ENCODE peak calls at places on chromosomes 4 and X, in five cellular contexts. B is Peyer's patch, P is left ventricle myocardium inferior, W is stomach, G is keratinocyte. Q is an unnamed sample.

GRCh38 chrX:68807818-68808217 is 21.0 kb upstream of the EFNB1 start:
- DNase-seq in B (no peak), P (no peak), W (no peak), G (no peak), Q (no peak)

GRCh38 chr4:19659131-19659530 is 592.6 kb upstream of the SLIT2 start:
- DNase-seq in G (no peak), B (no peak), W (no peak), P (no peak), Q (no peak)

GRCh38 chr4:89541998-89542397 is 234.4 kb upstream of the GPRIN3 start:
- DNase-seq in P (no peak), G (no peak), B (no peak), W (no peak), Q (no peak)

GRCh38 chr4:184514121-184514988 is 40.0 kb upstream of the IRF2 start:
- DNase-seq in G (no peak), W (no peak), B (peak), P (peak), Q (peak)

GRCh38 chrX:146056511-146057081 is 239.0 kb downstream of the SLITRK2 start:
- DNase-seq in P (no peak), G (no peak), W (no peak), B (no peak), Q (no peak)

GRCh38 chr4:102612824-102613366 is 111.7 kb downstream of the NFKB1 start:
- DNase-seq in W (no peak), B (no peak), G (no peak), P (no peak), Q (no peak)

GRCh38 chrX:151031365-151031975 is 48.3 kb downstream of the HMGB3 start:
- DNase-seq in W (no peak), P (no peak), G (no peak), B (no peak), Q (no peak)

GRCh38 chrX:2432298-2432863 is 68.4 kb downstream of the DHRSX start:
- DNase-seq in W (no peak), B (no peak), G (no peak), P (no peak), Q (no peak)

GRCh38 chr4:122700178-122700725 is 32.3 kb upstream of the BBS12 start:
- DNase-seq in P (peak), G (peak), W (no peak), B (peak), Q (no peak)

GRCh38 chr4:5750052-5750950 is 39.3 kb downstream of the EVC start:
- DNase-seq in W (no peak), G (no peak), B (no peak), P (no peak), Q (no peak)

GRCh38 chr4:824461-825062 is 1.4 kb downstream of the CPLX1 start:
- DNase-seq in B (peak), G (no peak), P (no peak), W (no peak), Q (no peak)

GRCh38 chr4:3269105-3269927 is 20.4 kb downstream of the MSANTD1 start:
- DNase-seq in G (no peak), W (peak), B (peak), P (peak), Q (no peak)

GRCh38 chr4:10116625-10117423 is at the start of gene WDR1:
- DNase-seq in W (peak), P (peak), G (peak), B (peak), Q (peak)

GRCh38 chr4:182694551-182694950 is 222.6 kb downstream of the DCTD start:
- DNase-seq in P (no peak), B (no peak), W (no peak), G (no peak), Q (no peak)

GRCh38 chrX:26918633-26919032 is 544.5 kb downstream of the PPP4R3C start:
- DNase-seq in P (no peak), B (no peak), G (no peak), W (no peak), Q (no peak)

DNA sequence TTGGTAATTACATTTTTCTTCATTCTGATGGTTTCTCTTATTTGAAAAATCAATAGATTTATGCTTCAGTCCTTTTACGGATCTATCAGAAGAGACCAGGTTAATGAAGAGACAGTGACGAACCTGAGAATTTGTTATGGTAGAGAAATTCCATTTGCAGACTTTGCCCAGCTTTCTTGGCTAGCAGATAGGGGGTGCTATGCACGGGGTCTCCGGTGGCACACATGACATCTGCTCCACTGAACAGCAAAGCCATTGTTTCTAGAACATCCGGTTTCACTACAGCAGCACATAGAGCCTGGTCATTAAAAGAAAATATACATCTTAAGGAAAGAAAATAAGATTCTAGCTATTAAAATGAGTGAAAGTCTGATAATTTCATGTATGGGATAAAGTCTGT is 85.1 kb downstream of the ARAP2 start:
- DNase-seq in W (no peak), B (no peak), P (no peak), G (no peak), Q (no peak)
- H3K4me3 ChIP-seq in W (no peak), B (no peak), P (no peak), G (no peak), Q (no peak)

GRCh38 chr4:7752649-7753048 is 187.0 kb downstream of the AFAP1 start:
- DNase-seq in G (no peak), P (no peak), B (no peak), W (no peak), Q (peak)

GRCh38 chr4:7754565-7755262 is 184.9 kb downstream of the AFAP1 start:
- DNase-seq in B (no peak), W (no peak), P (no peak), G (no peak), Q (peak)

GRCh38 chr4:7755529-7755928 is 184.1 kb downstream of the AFAP1 start:
- DNase-seq in B (no peak), P (no peak), G (no peak), W (no peak), Q (peak)

GRCh38 chr4:7753931-7754465 is 185.7 kb downstream of the AFAP1 start:
- DNase-seq in P (no peak), G (no peak), W (no peak), B (no peak), Q (no peak)

DNA sequence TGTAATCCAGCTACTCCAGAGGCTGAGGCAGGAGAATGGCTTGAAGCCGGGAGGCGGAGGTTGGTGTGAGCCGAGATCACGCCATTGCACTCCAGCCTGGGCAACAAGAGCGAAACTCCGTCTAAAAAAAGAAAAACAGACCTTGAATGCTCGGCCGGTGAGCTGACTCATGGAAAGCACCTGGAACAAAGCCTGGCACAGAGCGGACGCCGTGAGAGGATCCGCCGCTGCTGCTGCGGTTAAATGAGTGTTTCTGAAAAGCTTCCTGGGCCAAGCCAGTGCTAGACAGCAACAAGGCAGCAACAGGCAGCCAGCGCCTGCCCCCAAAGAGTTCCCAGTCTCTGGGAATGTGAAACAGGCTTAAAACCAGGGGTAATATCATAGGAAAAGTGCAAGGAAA is 186.4 kb downstream of the AFAP1 start:
- DNase-seq in G (peak), W (no peak), P (no peak), B (no peak), Q (peak)
- TF ChIP-seq CTCF in G (no peak), W (no peak), P (no peak), B (no peak), Q (no peak)

GRCh38 chr4:112951362-112951962 is 98.0 kb upstream of the ANK2 start:
- DNase-seq in P (no peak), G (no peak), B (no peak), W (no peak), Q (no peak)

GRCh38 chr4:112953295-112953694 is 96.2 kb upstream of the ANK2 start:
- DNase-seq in B (no peak), W (no peak), G (no peak), P (no peak), Q (no peak)

GRCh38 chr4:112952301-112952700 is 97.2 kb upstream of the ANK2 start:
- DNase-seq in W (no peak), B (no peak), P (no peak), G (no peak), Q (no peak)

DNA sequence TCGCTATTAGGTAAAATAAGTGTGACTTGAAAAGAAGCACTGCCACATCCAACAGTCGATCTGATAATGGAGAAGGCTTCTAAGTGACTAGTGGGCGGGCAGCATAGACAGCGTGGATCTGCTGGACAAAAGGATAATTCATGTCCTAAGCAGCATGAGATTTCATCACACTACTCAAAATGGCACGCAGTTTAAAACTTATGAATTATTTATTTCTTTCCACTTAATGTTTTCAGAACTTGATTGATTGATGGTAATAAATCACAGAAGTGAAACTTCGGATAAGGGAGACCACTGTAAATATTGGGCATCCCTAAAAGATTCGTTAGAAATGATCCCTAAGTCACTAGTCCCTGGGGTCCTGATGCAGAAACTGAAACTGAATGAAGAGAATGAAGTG is 93.0 kb upstream of the ANK2 start:
- DNase-seq in G (no peak), B (no peak), W (no peak), P (no peak), Q (no peak)
- H3K4me3 ChIP-seq in G (no peak), B (no peak), W (no peak), P (no peak), Q (no peak)

DNA sequence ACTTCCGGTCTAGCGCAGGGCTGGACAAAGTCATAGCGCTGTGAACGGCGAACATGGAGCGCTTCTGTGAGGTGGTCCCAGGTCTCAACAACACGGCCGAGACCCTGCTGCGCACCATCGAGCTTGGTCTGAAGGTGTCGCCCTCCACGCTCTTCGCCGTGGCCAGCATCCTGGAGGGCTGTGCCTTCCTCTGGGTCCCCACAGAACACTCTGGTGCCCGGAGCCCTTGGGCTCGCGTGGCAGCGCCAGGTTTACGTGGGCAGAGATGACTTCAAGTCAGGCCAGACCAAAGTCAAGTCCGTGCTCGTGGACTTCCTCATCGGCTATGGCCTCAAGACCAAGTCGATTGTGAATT is 128.6 kb downstream of the ANAPC4 start:
- DNase-seq in B (no peak), P (no peak), W (no peak), G (no peak), Q (no peak)
- TF ChIP-seq CTCF in B (no peak), P (no peak), W (no peak), G (no peak), Q (no peak)

GRCh38 chr4:85777908-85778808 is 303.2 kb downstream of the ARHGAP24 start:
- DNase-seq in W (no peak), P (no peak), B (no peak), G (no peak), Q (no peak)
- H3K4me3 ChIP-seq in W (peak), P (peak), B (peak), G (no peak), Q (peak)